ENCODE peak calls at places on chromosome 12, in five cellular contexts. X is SK-N-SH, Y is gastrocnemius medialis, T is testis, M is T-helper 17 cell. H is an unnamed sample.

GRCh38 chr12:130583800-130584199 is 132.3 kb downstream of the RIMBP2 start:
- DNase-seq in X (no peak), Y (no peak), T (no peak), M (no peak), H (no peak)

GRCh38 chr12:53199700-53200099 is 7.4 kb downstream of the ITGB7 start:
- DNase-seq in X (no peak), Y (no peak), T (no peak), M (no peak), H (no peak)

GRCh38 chr12:52603314-52603713 is 2.1 kb upstream of the KRT72 start:
- DNase-seq in X (no peak), Y (no peak), T (no peak), M (no peak), H (no peak)

GRCh38 chr12:105477873-105478272 is 147.4 kb downstream of the C12orf75 start:
- DNase-seq in X (peak; percentile 35), Y (no peak), T (no peak), M (no peak), H (no peak)

GRCh38 chr12:113098428-113099028 is 37.0 kb downstream of the RASAL1 start:
- DNase-seq in X (peak; percentile 92), Y (peak; percentile 64), T (peak; percentile 89), M (peak; percentile 56), H (peak; percentile 86)

GRCh38 chr12:109875572-109876131 is 4.7 kb downstream of the GLTP start:
- DNase-seq in X (peak; percentile 13), Y (no peak), T (no peak), M (no peak), H (no peak)

GRCh38 chr12:118312578-118312977 is 60.1 kb downstream of the TAOK3 start:
- DNase-seq in X (no peak), Y (no peak), T (no peak), M (no peak), H (no peak)

GRCh38 chr12:131828671-131829350 is 618 bp downstream of the MMP17 start:
- DNase-seq in X (peak; percentile 68), Y (no peak), T (no peak), M (no peak), H (peak; percentile 61)

GRCh38 chr12:71155228-71155627 is 2.6 kb downstream of the TSPAN8 start:
- DNase-seq in X (no peak), Y (no peak), T (no peak), M (no peak), H (no peak)

GRCh38 chr12:6964605-6965025 is 5.8 kb downstream of the PHB2 start:
- DNase-seq in X (no peak), Y (no peak), T (no peak), M (no peak), H (no peak)

GRCh38 chr12:93722757-93723567 is 45.8 kb downstream of the CRADD start:
- DNase-seq in X (no peak), Y (no peak), T (no peak), M (no peak), H (no peak)

GRCh38 chr12:121190523-121191031 is 19.4 kb upstream of the P2RX4 start:
- DNase-seq in X (no peak), Y (no peak), T (no peak), M (no peak), H (no peak)

GRCh38 chr12:58491296-58491695 is 429.0 kb downstream of the LRIG3 start:
- DNase-seq in X (no peak), Y (no peak), T (no peak), M (no peak), H (no peak)

GRCh38 chr12:30613119-30613830 is 82.4 kb downstream of the IPO8 start:
- DNase-seq in X (no peak), Y (no peak), T (no peak), M (no peak), H (no peak)

GRCh38 chr12:39239484-39240143 is 203.3 kb downstream of the KIF21A start:
- DNase-seq in X (no peak), Y (no peak), T (no peak), M (no peak), H (no peak)

GRCh38 chr12:121762269-121762668 is 31.2 kb downstream of the RHOF start:
- DNase-seq in X (no peak), Y (no peak), T (no peak), M (no peak), H (no peak)

GRCh38 chr12:94507455-94507854 is 47.8 kb upstream of the CEP83 start:
- DNase-seq in X (no peak), Y (no peak), T (no peak), M (no peak), H (no peak)

GRCh38 chr12:46266869-46267617 is 1.8 kb downstream of the SLC38A1 start:
- DNase-seq in X (peak; percentile 60), Y (peak; percentile 72), T (peak; percentile 53), M (peak; percentile 52), H (peak; percentile 70)

GRCh38 chr12:121400332-121401139 is 618 bp downstream of the RNF34 start:
- DNase-seq in X (peak; percentile 69), Y (peak; percentile 19), T (peak; percentile 58), M (peak; percentile 30), H (peak; percentile 42)

GRCh38 chr12:122917508-122918227 is 21.7 kb upstream of the VPS37B start:
- DNase-seq in X (no peak), Y (peak; percentile 29), T (peak; percentile 49), M (no peak), H (peak; percentile 76)

GRCh38 chr12:34406228-34406995 is 384.1 kb downstream of the ALG10 start:
- DNase-seq in X (peak; percentile 0), Y (no peak), T (peak; percentile 3), M (peak; percentile 1), H (peak; percentile 10)
- H3K9me3 ChIP-seq in X (peaks cover 7% of the 10 kb centered on the region), Y (no peaks in the 10 kb centered on the region), T (no peaks in the 10 kb centered on the region), M (peaks cover 4% of the 10 kb centered on the region), H (no peaks in the 10 kb centered on the region)

DNA sequence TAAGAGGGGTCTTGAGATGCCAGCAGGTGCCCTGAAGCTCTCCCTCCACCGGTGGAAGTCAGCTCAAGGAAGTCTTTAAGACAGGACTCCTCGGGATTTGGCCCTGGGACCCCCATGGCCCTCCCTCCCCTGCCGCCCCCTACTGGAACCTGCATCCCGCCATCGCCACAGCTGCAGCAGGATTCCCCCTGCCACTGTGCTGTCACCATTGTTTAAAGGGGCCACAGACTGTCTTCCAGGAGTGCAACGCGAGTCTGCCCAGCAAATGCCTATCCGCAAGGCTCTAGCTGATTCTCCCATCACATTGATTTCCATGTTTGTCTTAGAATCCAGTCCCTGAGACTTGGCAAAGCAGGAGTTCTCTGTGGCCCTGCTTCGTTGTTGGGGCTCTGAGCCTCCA is 770.8 kb upstream of the ALG10B start:
- DNase-seq in X (no peak), Y (no peak), T (no peak), M (no peak), H (no peak)
- H3K9me3 ChIP-seq in X (no peaks in the 10 kb centered on the region), Y (no peaks in the 10 kb centered on the region), T (no peaks in the 10 kb centered on the region), M (no peaks in the 10 kb centered on the region), H (no peaks in the 10 kb centered on the region)

DNA sequence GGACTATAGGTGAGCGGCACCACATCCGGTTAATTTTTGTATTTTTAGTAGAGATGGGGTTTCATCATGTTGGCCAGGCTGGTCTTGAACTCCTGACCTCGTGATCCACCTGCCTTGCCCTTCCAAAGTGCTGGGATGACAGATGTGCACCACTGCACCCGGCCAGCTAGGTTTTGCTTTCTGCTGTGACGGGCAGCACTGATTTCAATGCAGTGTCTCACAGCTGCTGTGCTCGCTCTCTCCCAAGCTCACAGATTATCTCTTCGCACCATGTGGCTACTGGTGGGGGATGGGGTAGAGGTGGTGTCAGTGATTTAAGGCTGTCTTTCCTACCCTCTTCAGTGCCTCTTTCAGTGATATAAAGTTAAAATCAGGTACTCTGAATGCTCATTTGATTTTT is 909.1 kb downstream of the TRHDE start:
- DNase-seq in X (no peak), Y (no peak), T (no peak), M (no peak), H (no peak)
- H3K9me3 ChIP-seq in X (peaks cover 3% of the 10 kb centered on the region), Y (peaks cover 3% of the 10 kb centered on the region), T (no peaks in the 10 kb centered on the region), M (peaks cover 4% of the 10 kb centered on the region), H (no peaks in the 10 kb centered on the region)

GRCh38 chr12:56867216-56867615 is 67.0 kb downstream of the SDR9C7 start:
- DNase-seq in X (no peak), Y (no peak), T (no peak), M (no peak), H (no peak)
- H3K9me3 ChIP-seq in X (no peaks in the 10 kb centered on the region), Y (no peaks in the 10 kb centered on the region), T (no peaks in the 10 kb centered on the region), M (no peaks in the 10 kb centered on the region), H (peaks cover 10% of the 10 kb centered on the region)